ENCODE peak calls at places on chromosomes 3 and 15, in ten cellular contexts. A is CD8-positive, alpha-beta T cell; Q is right lobe of liver; O is GM23338; V is upper lobe of right lung; I is naive thymus-derived CD4-positive, alpha-beta T cell; W is thoracic aorta; Y is pancreas; U is gastrocnemius medialis; C is heart left ventricle. F is an unnamed sample. For H3K36me3, the result is how much of the 10 kb centered on the place peaks cover.

GRCh38 chr3:44966795-44967278 is 9.1 kb downstream of the ZDHHC3 start:
- ATAC-seq in A (peak), Q (no peak), O (no peak), V (peak), I (peak), W (no peak), Y (peak), U (no peak), C (no peak), F (no peak)

GRCh38 chr3:157938154-157938774 is 168.0 kb downstream of the SHOX2 start:
- ATAC-seq in A (no peak), Q (no peak), O (no peak), V (no peak), I (no peak), W (no peak), Y (peak), U (peak), C (no peak), F (no peak)

GRCh38 chr15:31442203-31443090 is 115.8 kb downstream of the KLF13 start:
- ATAC-seq in A (peak), Q (no peak), O (peak), V (no peak), I (no peak), W (peak), Y (no peak), U (peak), C (peak), F (peak)

GRCh38 chr3:143123353-143123974 is 3.9 kb downstream of the CHST2 start:
- ATAC-seq in A (no peak), Q (no peak), O (no peak), V (no peak), I (no peak), W (no peak), Y (no peak), U (no peak), C (no peak), F (no peak)

GRCh38 chr3:72950801-72951200 is 45.8 kb upstream of the PPP4R2 start:
- ATAC-seq in A (no peak), Q (no peak), O (peak), V (no peak), I (no peak), W (no peak), Y (no peak), U (no peak), C (no peak), F (no peak)

GRCh38 chr15:30923429-30923828 is 19.7 kb downstream of the FAN1 start:
- ATAC-seq in A (no peak), Q (no peak), O (peak), V (no peak), I (no peak), W (no peak), Y (no peak), U (peak), C (peak), F (no peak)

GRCh38 chr15:45291822-45292582 is 40.0 kb downstream of the SLC28A2 start:
- ATAC-seq in A (no peak), Q (peak), O (no peak), V (no peak), I (no peak), W (no peak), Y (no peak), U (no peak), C (peak), F (no peak)

GRCh38 chr3:129448187-129448895 is 8.3 kb downstream of the IFT122 start:
- ATAC-seq in A (no peak), Q (no peak), O (peak), V (no peak), I (no peak), W (no peak), Y (peak), U (no peak), C (no peak), F (no peak)

GRCh38 chr3:48655586-48655985 is 7.1 kb downstream of the CELSR3 start:
- ATAC-seq in A (peak), Q (no peak), O (no peak), V (peak), I (peak), W (no peak), Y (peak), U (no peak), C (no peak), F (no peak)

GRCh38 chr3:23162939-23163338 is 40.2 kb upstream of the UBE2E2 start:
- ATAC-seq in A (no peak), Q (no peak), O (no peak), V (peak), I (no peak), W (no peak), Y (no peak), U (no peak), C (no peak), F (no peak)

GRCh38 chr15:64938192-64938591 is 26.5 kb downstream of the ANKDD1A start:
- ATAC-seq in A (no peak), Q (peak), O (no peak), V (no peak), I (no peak), W (peak), Y (peak), U (no peak), C (peak), F (peak)

GRCh38 chr3:37737134-37737533 is 124.5 kb upstream of the CTDSPL start:
- ATAC-seq in A (no peak), Q (no peak), O (no peak), V (no peak), I (no peak), W (no peak), Y (no peak), U (no peak), C (peak), F (no peak)

GRCh38 chr3:171428321-171428787 is 31.9 kb downstream of the TNIK start:
- ATAC-seq in A (no peak), Q (no peak), O (peak), V (no peak), I (peak), W (no peak), Y (no peak), U (no peak), C (no peak), F (no peak)

GRCh38 chr3:166127969-166128368 is 290.7 kb upstream of the BCHE start:
- ATAC-seq in A (no peak), Q (no peak), O (no peak), V (no peak), I (no peak), W (no peak), Y (no peak), U (no peak), C (no peak), F (no peak)

DNA sequence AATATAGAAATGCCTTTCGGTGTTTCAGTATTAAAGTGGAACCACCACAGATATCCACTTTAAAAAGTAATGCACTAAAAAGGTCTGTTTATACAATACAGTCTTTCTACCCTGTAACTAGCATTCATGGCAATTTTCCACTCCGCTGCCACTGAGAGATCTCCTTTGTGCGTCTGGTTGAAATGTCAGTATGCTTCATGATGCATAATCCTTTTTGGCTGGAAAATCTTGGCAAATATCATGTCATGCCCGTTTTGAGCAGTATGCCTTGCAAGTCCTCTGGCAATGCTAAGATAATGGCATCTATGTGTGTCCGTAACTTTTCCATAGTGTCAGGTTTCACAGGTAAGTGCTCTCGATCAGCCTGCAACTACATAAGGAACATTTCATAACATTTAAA is 30.8 kb upstream of the ARF4 start:
- ATAC-seq in A (no peak), Q (no peak), O (no peak), V (no peak), I (no peak), W (no peak), Y (no peak), U (no peak), C (no peak), F (no peak)
- H3K36me3 ChIP-seq in A (under half), Q (under half), O (under half), V (half or more), I (half or more), W (under half), Y (under half), U (half or more), C (under half), F (half or more)

DNA sequence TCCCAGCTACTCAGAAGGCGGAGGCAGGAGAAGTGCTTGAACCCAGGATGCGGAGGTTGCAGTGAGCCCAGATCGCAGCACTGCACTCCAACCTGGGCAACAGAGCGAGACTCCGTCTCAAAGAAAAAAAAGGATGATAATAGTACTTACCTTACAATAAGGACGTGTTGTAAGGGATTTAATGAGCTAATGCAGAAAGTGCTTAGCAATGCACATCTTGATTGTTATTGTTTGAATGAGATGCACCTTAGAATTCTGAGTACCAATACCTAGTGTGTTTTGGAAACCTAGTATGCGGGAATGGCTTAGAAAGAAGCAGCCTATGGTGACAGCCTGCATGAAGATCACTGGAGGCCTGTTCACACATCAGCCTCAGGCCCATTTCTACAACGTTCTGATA is 19.5 kb downstream of the SNUPN start:
- ATAC-seq in A (no peak), Q (no peak), O (no peak), V (no peak), I (no peak), W (no peak), Y (no peak), U (no peak), C (no peak), F (no peak)
- H3K36me3 ChIP-seq in A (under half), Q (under half), O (under half), V (half or more), I (under half), W (half or more), Y (under half), U (half or more), C (under half), F (half or more)

DNA sequence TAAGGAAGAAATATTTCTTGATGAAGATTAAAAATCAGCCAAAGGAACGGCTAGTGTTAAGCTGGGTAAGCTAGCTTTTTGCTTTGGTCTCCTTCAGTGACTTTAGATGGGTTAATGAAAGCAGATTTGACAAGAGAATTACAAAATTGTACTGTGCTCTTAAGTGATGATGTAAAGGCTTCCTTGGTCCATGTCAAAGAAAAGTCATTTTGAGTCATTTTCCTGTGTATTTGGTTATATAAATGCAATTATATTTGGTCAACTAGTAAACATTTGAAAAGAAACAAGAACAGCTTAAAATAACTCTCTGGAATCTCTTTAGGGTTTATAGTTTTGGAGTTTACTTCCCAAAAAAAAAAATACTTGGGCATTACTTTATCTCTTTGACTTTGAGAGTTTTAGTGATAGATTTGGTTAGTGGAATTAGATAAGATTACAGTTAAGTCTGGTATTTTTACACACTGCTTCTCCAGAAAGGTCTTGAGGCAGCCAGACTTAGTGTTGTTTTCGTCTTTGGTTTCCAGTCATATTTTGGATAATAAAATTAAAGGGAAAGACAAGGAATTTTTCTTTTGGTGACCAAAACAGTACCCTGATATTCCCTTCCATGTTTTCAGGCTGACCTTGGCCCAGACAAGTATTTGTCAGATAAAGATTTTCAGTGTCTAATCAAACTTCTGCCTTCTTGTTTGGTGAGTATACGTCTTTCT is 42.3 kb downstream of the PDHB start:
- ATAC-seq in A (no peak), Q (no peak), O (no peak), V (no peak), I (no peak), W (no peak), Y (no peak), U (no peak), C (no peak), F (no peak)
- H3K36me3 ChIP-seq in A (under half), Q (under half), O (under half), V (under half), I (under half), W (under half), Y (under half), U (under half), C (under half), F (under half)

GRCh38 chr3:182382112-182382857 is 411.0 kb upstream of the ATP11B start:
- ATAC-seq in A (no peak), Q (no peak), O (peak), V (no peak), I (no peak), W (no peak), Y (no peak), U (no peak), C (no peak), F (no peak)
- H3K36me3 ChIP-seq in A (under half), Q (under half), O (under half), V (under half), I (under half), W (under half), Y (under half), U (under half), C (under half), F (under half)

DNA sequence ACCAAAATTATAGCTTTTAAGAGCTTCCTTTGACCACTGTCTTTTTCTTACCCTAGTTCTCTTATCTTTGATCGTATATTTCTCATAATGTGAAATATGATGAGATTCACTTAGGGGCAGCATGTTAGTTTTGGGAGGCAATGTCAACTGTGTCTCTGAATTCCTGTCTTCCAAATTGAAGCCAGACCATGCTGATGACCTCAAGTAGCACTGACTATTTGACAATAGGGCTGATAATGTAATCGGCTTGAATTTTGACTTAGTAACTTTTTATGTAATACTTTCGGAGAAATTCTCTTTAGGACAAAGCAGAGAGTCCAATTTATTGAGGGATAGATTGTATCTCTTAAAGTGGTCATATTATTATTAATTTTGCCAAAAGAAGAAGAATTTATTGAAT is 295.4 kb upstream of the TPRG1 start:
- ATAC-seq in A (no peak), Q (peak), O (no peak), V (no peak), I (no peak), W (no peak), Y (no peak), U (no peak), C (no peak), F (no peak)
- H3K36me3 ChIP-seq in A (under half), Q (under half), O (under half), V (under half), I (under half), W (under half), Y (under half), U (half or more), C (under half), F (under half)

GRCh38 chr3:13345772-13346171 is 74.3 kb downstream of the NUP210 start:
- ATAC-seq in A (no peak), Q (no peak), O (no peak), V (no peak), I (no peak), W (no peak), Y (no peak), U (no peak), C (no peak), F (no peak)

GRCh38 chr3:13346481-13347389 is 73.4 kb downstream of the NUP210 start:
- ATAC-seq in A (peak), Q (no peak), O (peak), V (peak), I (peak), W (no peak), Y (peak), U (peak), C (peak), F (no peak)

GRCh38 chr3:13348671-13349396 is 71.3 kb downstream of the NUP210 start:
- ATAC-seq in A (peak), Q (no peak), O (peak), V (no peak), I (peak), W (no peak), Y (no peak), U (no peak), C (no peak), F (no peak)

GRCh38 chr3:13348100-13348499 is 72.0 kb downstream of the NUP210 start:
- ATAC-seq in A (no peak), Q (no peak), O (no peak), V (no peak), I (no peak), W (no peak), Y (no peak), U (no peak), C (no peak), F (no peak)

GRCh38 chr3:13347390-13347966 is 72.6 kb downstream of the NUP210 start:
- ATAC-seq in A (no peak), Q (no peak), O (peak), V (no peak), I (no peak), W (no peak), Y (peak), U (no peak), C (no peak), F (no peak)
- H3K36me3 ChIP-seq in A (under half), Q (under half), O (under half), V (under half), I (under half), W (under half), Y (under half), U (under half), C (under half), F (under half)

DNA sequence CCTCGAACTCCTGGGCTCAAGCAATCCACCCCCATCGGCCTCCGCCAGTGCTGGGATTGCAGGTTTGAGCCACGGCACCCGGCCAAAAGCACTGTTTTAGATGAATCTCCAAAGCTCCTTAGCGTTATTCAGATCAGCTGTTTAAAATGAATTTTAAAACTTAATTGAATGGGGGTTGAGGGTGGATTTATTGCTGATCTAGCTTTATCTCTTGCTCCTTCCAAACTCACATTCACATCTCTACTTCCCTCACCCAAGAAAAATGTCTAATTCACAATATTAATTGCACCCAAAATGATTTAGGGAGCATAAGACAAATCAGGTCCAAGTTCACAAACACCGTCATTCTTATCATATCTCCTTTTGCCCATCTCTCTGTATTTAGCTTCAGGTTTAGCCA is 89.8 kb downstream of the MEIS2 start:
- ATAC-seq in A (no peak), Q (no peak), O (no peak), V (no peak), I (no peak), W (no peak), Y (no peak), U (no peak), C (no peak), F (no peak)
- H3K36me3 ChIP-seq in A (under half), Q (under half), O (under half), V (under half), I (under half), W (under half), Y (under half), U (under half), C (under half), F (under half)

GRCh38 chr15:84780492-84780891 is 32.1 kb downstream of the ZNF592 start:
- ATAC-seq in A (no peak), Q (no peak), O (no peak), V (no peak), I (no peak), W (no peak), Y (no peak), U (no peak), C (no peak), F (no peak)
- H3K36me3 ChIP-seq in A (under half), Q (under half), O (under half), V (half or more), I (under half), W (under half), Y (under half), U (under half), C (under half), F (under half)